ENCODE peak calls at places on chromosomes 3 and 15, in ten cellular contexts. One of them, this sample, is unnamed.

GRCh38 chr15:33443699-33444098 is 132.9 kb downstream of the RYR3 start:
- DNase-seq in neural crest cell: no peak
- DNase-seq in IMR-90: no peak
- DNase-seq in MCF 10A: no peak
- DNase-seq in body of pancreas: no peak
- DNase-seq in endothelial cell: no peak
- DNase-seq in brain microvascular endothelial cell: no peak
- DNase-seq in lower lobe of right lung: no peak
- DNase-seq in heart left ventricle: no peak
- DNase-seq in HFF-Myc: no peak
- DNase-seq in this sample: no peak

GRCh38 chr3:190941694-190942280 is 79.3 kb upstream of the GMNC start:
- DNase-seq in neural crest cell: no peak
- DNase-seq in IMR-90: no peak
- DNase-seq in MCF 10A: no peak
- DNase-seq in body of pancreas: no peak
- DNase-seq in endothelial cell: no peak
- DNase-seq in brain microvascular endothelial cell: no peak
- DNase-seq in lower lobe of right lung: no peak
- DNase-seq in heart left ventricle: no peak
- DNase-seq in HFF-Myc: no peak
- DNase-seq in this sample: no peak

GRCh38 chr15:25620466-25620865 is 181.6 kb upstream of the UBE3A start:
- DNase-seq in neural crest cell: no peak
- DNase-seq in IMR-90: no peak
- DNase-seq in MCF 10A: no peak
- DNase-seq in body of pancreas: no peak
- DNase-seq in endothelial cell: no peak
- DNase-seq in brain microvascular endothelial cell: no peak
- DNase-seq in lower lobe of right lung: no peak
- DNase-seq in heart left ventricle: no peak
- DNase-seq in HFF-Myc: no peak
- DNase-seq in this sample: no peak

GRCh38 chr3:184666422-184666821 is 45.4 kb downstream of the MAGEF1 start:
- DNase-seq in neural crest cell: no peak
- DNase-seq in IMR-90: no peak
- DNase-seq in MCF 10A: no peak
- DNase-seq in body of pancreas: no peak
- DNase-seq in endothelial cell: no peak
- DNase-seq in brain microvascular endothelial cell: no peak
- DNase-seq in lower lobe of right lung: no peak
- DNase-seq in heart left ventricle: no peak
- DNase-seq in HFF-Myc: no peak
- DNase-seq in this sample: no peak

GRCh38 chr15:63856711-63857458 is 23.1 kb upstream of the HERC1 start:
- DNase-seq in neural crest cell: no peak
- DNase-seq in IMR-90: peak
- DNase-seq in MCF 10A: peak
- DNase-seq in body of pancreas: no peak
- DNase-seq in endothelial cell: no peak
- DNase-seq in brain microvascular endothelial cell: peak
- DNase-seq in lower lobe of right lung: no peak
- DNase-seq in heart left ventricle: no peak
- DNase-seq in HFF-Myc: peak
- DNase-seq in this sample: no peak

GRCh38 chr3:7682822-7683229 is 818.8 kb upstream of the LMCD1 start:
- DNase-seq in neural crest cell: no peak
- DNase-seq in IMR-90: peak
- DNase-seq in MCF 10A: peak
- DNase-seq in body of pancreas: peak
- DNase-seq in endothelial cell: no peak
- DNase-seq in brain microvascular endothelial cell: peak
- DNase-seq in lower lobe of right lung: peak
- DNase-seq in heart left ventricle: peak
- DNase-seq in HFF-Myc: no peak
- DNase-seq in this sample: peak

GRCh38 chr15:65312400-65312916 is 8.0 kb downstream of the RNU5B-1 start:
- DNase-seq in neural crest cell: no peak
- DNase-seq in IMR-90: no peak
- DNase-seq in MCF 10A: no peak
- DNase-seq in body of pancreas: no peak
- DNase-seq in endothelial cell: no peak
- DNase-seq in brain microvascular endothelial cell: no peak
- DNase-seq in lower lobe of right lung: peak
- DNase-seq in heart left ventricle: peak
- DNase-seq in HFF-Myc: no peak
- DNase-seq in this sample: no peak

GRCh38 chr3:107263269-107264021 is 113.8 kb upstream of the CCDC54 start:
- DNase-seq in neural crest cell: no peak
- DNase-seq in IMR-90: no peak
- DNase-seq in MCF 10A: no peak
- DNase-seq in body of pancreas: no peak
- DNase-seq in endothelial cell: no peak
- DNase-seq in brain microvascular endothelial cell: peak
- DNase-seq in lower lobe of right lung: no peak
- DNase-seq in heart left ventricle: no peak
- DNase-seq in HFF-Myc: no peak
- DNase-seq in this sample: no peak

GRCh38 chr3:23823620-23824019 is 17.9 kb downstream of the UBE2E1 start:
- DNase-seq in neural crest cell: no peak
- DNase-seq in IMR-90: no peak
- DNase-seq in MCF 10A: no peak
- DNase-seq in body of pancreas: no peak
- DNase-seq in endothelial cell: no peak
- DNase-seq in brain microvascular endothelial cell: no peak
- DNase-seq in lower lobe of right lung: no peak
- DNase-seq in heart left ventricle: no peak
- DNase-seq in HFF-Myc: no peak
- DNase-seq in this sample: no peak

DNA sequence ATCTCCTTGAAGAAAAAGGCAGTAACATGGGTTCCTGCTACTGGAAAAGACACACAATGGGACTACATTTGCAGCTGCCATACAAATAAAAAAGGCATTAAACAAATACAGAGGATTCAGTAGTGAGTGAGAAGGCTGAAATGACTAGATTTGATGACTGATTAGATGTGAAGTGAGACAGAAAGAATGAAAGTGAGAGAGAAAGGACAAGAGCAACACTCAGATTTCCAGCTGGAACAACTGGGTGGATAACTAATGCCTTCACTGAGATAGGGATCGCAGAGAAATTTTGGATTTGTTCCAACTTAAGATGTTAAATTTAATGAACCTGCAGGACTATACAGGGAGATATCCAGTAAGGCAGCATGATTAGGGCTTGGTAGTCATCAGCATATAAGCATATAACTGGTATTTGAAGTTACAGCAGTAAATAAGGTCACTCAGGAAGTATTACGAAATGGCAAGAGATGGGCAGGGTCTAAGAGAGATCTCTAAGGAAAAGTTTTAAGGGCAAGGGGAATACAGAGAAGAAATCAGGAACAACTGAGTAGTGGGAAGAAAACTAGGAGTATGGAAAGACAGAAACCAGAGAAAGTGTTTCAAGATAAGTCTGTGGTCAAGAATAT is 8.1 kb downstream of the OSBPL11 start:
- DNase-seq in neural crest cell: no peak
- DNase-seq in IMR-90: peak
- DNase-seq in MCF 10A: peak
- DNase-seq in body of pancreas: no peak
- DNase-seq in endothelial cell: no peak
- DNase-seq in brain microvascular endothelial cell: no peak
- DNase-seq in lower lobe of right lung: no peak
- DNase-seq in heart left ventricle: no peak
- DNase-seq in HFF-Myc: no peak
- DNase-seq in this sample: no peak
- TF ChIP-seq CTCF in neural crest cell: no peak
- TF ChIP-seq CTCF in IMR-90: no peak
- TF ChIP-seq CTCF in MCF 10A: no peak
- TF ChIP-seq CTCF in body of pancreas: no peak
- TF ChIP-seq CTCF in endothelial cell: no peak
- TF ChIP-seq CTCF in brain microvascular endothelial cell: no peak
- TF ChIP-seq CTCF in lower lobe of right lung: no peak
- TF ChIP-seq CTCF in heart left ventricle: no peak
- TF ChIP-seq CTCF in HFF-Myc: no peak
- TF ChIP-seq CTCF in this sample: no peak

DNA sequence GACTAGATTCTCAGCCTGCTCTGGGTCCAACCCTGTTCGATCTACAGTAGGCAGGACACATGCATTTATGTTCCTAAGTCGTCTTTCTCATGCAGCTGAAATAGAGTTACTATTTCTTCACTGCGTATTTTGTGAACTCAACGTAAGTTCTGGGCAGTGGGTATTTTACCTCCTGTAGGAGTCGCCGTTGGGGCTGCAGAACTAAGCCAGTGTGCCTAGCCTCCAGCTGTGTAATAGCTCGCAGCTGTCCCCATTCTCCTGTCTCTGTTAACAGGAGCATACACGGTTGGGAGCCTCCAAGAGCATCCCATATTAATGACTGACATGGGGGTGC is 58.4 kb upstream of the HRH1 start:
- DNase-seq in neural crest cell: no peak
- DNase-seq in IMR-90: peak
- DNase-seq in MCF 10A: no peak
- DNase-seq in body of pancreas: no peak
- DNase-seq in endothelial cell: no peak
- DNase-seq in brain microvascular endothelial cell: peak
- DNase-seq in lower lobe of right lung: no peak
- DNase-seq in heart left ventricle: no peak
- DNase-seq in HFF-Myc: no peak
- DNase-seq in this sample: no peak
- TF ChIP-seq CTCF in neural crest cell: no peak
- TF ChIP-seq CTCF in IMR-90: peak
- TF ChIP-seq CTCF in MCF 10A: peak
- TF ChIP-seq CTCF in body of pancreas: no peak
- TF ChIP-seq CTCF in endothelial cell: no peak
- TF ChIP-seq CTCF in brain microvascular endothelial cell: peak
- TF ChIP-seq CTCF in lower lobe of right lung: no peak
- TF ChIP-seq CTCF in heart left ventricle: no peak
- TF ChIP-seq CTCF in HFF-Myc: peak
- TF ChIP-seq CTCF in this sample: no peak

GRCh38 chr15:52220251-52220650 is 29.1 kb upstream of the GNB5 start:
- DNase-seq in neural crest cell: no peak
- DNase-seq in IMR-90: no peak
- DNase-seq in MCF 10A: no peak
- DNase-seq in body of pancreas: no peak
- DNase-seq in endothelial cell: no peak
- DNase-seq in brain microvascular endothelial cell: no peak
- DNase-seq in lower lobe of right lung: no peak
- DNase-seq in heart left ventricle: no peak
- DNase-seq in HFF-Myc: no peak
- DNase-seq in this sample: no peak

GRCh38 chr15:52218816-52219215 is 27.6 kb upstream of the GNB5 start:
- DNase-seq in neural crest cell: no peak
- DNase-seq in IMR-90: no peak
- DNase-seq in MCF 10A: no peak
- DNase-seq in body of pancreas: no peak
- DNase-seq in endothelial cell: no peak
- DNase-seq in brain microvascular endothelial cell: no peak
- DNase-seq in lower lobe of right lung: no peak
- DNase-seq in heart left ventricle: no peak
- DNase-seq in HFF-Myc: no peak
- DNase-seq in this sample: no peak

GRCh38 chr15:52220896-52221660 is 29.9 kb upstream of the GNB5 start:
- DNase-seq in neural crest cell: no peak
- DNase-seq in IMR-90: no peak
- DNase-seq in MCF 10A: no peak
- DNase-seq in body of pancreas: no peak
- DNase-seq in endothelial cell: no peak
- DNase-seq in brain microvascular endothelial cell: no peak
- DNase-seq in lower lobe of right lung: no peak
- DNase-seq in heart left ventricle: no peak
- DNase-seq in HFF-Myc: no peak
- DNase-seq in this sample: no peak

GRCh38 chr15:52214553-52214952 is 23.4 kb upstream of the GNB5 start:
- DNase-seq in neural crest cell: no peak
- DNase-seq in IMR-90: no peak
- DNase-seq in MCF 10A: no peak
- DNase-seq in body of pancreas: no peak
- DNase-seq in endothelial cell: no peak
- DNase-seq in brain microvascular endothelial cell: no peak
- DNase-seq in lower lobe of right lung: no peak
- DNase-seq in heart left ventricle: no peak
- DNase-seq in HFF-Myc: no peak
- DNase-seq in this sample: no peak

DNA sequence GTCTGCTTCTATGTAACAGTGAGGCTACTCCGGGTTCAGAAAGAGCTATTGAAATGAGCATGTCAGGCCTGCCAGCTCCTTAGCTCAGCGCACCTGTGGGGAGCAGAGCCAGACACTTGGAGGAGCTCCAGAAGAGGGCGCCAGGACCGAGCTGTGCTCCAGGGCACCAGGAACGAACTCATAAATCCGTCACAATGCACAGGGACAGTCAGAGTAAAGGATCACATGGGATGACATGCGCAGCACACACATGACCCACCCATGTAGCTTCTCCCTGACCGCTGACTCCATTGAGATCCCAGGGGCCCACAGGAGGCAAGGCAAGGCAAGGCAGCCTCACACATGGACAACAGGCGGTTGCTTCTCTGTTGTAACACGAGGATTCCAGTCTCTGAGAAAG is 26.0 kb upstream of the GNB5 start:
- DNase-seq in neural crest cell: no peak
- DNase-seq in IMR-90: no peak
- DNase-seq in MCF 10A: peak
- DNase-seq in body of pancreas: peak
- DNase-seq in endothelial cell: peak
- DNase-seq in brain microvascular endothelial cell: no peak
- DNase-seq in lower lobe of right lung: no peak
- DNase-seq in heart left ventricle: no peak
- DNase-seq in HFF-Myc: no peak
- DNase-seq in this sample: no peak
- TF ChIP-seq CTCF in neural crest cell: peak
- TF ChIP-seq CTCF in IMR-90: no peak
- TF ChIP-seq CTCF in MCF 10A: no peak
- TF ChIP-seq CTCF in body of pancreas: no peak
- TF ChIP-seq CTCF in endothelial cell: no peak
- TF ChIP-seq CTCF in brain microvascular endothelial cell: peak
- TF ChIP-seq CTCF in lower lobe of right lung: no peak
- TF ChIP-seq CTCF in heart left ventricle: no peak
- TF ChIP-seq CTCF in HFF-Myc: no peak
- TF ChIP-seq CTCF in this sample: no peak

GRCh38 chr3:61564405-61565059 is 3.2 kb downstream of the PTPRG start:
- DNase-seq in neural crest cell: peak
- DNase-seq in IMR-90: peak
- DNase-seq in MCF 10A: no peak
- DNase-seq in body of pancreas: peak
- DNase-seq in endothelial cell: peak
- DNase-seq in brain microvascular endothelial cell: peak
- DNase-seq in lower lobe of right lung: peak
- DNase-seq in heart left ventricle: peak
- DNase-seq in HFF-Myc: peak
- DNase-seq in this sample: no peak
- TF ChIP-seq CTCF in neural crest cell: peak
- TF ChIP-seq CTCF in IMR-90: peak
- TF ChIP-seq CTCF in MCF 10A: peak
- TF ChIP-seq CTCF in body of pancreas: peak
- TF ChIP-seq CTCF in endothelial cell: peak
- TF ChIP-seq CTCF in brain microvascular endothelial cell: peak
- TF ChIP-seq CTCF in lower lobe of right lung: peak
- TF ChIP-seq CTCF in heart left ventricle: peak
- TF ChIP-seq CTCF in HFF-Myc: peak
- TF ChIP-seq CTCF in this sample: no peak